ENCODE peak calls at places on chromosomes 6 and 20, in eight cellular contexts. One of them, this sample, is unnamed.

GRCh38 chr20:55597526-55597925 is 407.8 kb downstream of the CBLN4 start:
- DNase-seq in GM23248: no peak
- DNase-seq in cardiac muscle cell: no peak
- DNase-seq in IMR-90: no peak
- DNase-seq in colonic mucosa: no peak
- DNase-seq in fibroblast of lung: no peak
- DNase-seq in ovary: no peak
- DNase-seq in K562: no peak
- DNase-seq in this sample: no peak

GRCh38 chr6:108581237-108581931 is 20.7 kb downstream of the FOXO3 start:
- DNase-seq in GM23248: peak; percentile 77
- DNase-seq in cardiac muscle cell: peak; percentile 97
- DNase-seq in IMR-90: peak; percentile 84
- DNase-seq in colonic mucosa: peak; percentile 43
- DNase-seq in fibroblast of lung: peak; percentile 91
- DNase-seq in ovary: peak; percentile 78
- DNase-seq in K562: peak; percentile 44
- DNase-seq in this sample: no peak

GRCh38 chr6:169689247-169689646 is 12.6 kb downstream of the WDR27 start:
- DNase-seq in GM23248: peak; percentile 71
- DNase-seq in cardiac muscle cell: peak; percentile 84
- DNase-seq in IMR-90: peak; percentile 88
- DNase-seq in colonic mucosa: no peak
- DNase-seq in fibroblast of lung: peak; percentile 95
- DNase-seq in ovary: no peak
- DNase-seq in K562: no peak
- DNase-seq in this sample: no peak

GRCh38 chr6:24436979-24437378 is 34.2 kb downstream of the MRS2 start:
- DNase-seq in GM23248: no peak
- DNase-seq in cardiac muscle cell: no peak
- DNase-seq in IMR-90: no peak
- DNase-seq in colonic mucosa: no peak
- DNase-seq in fibroblast of lung: no peak
- DNase-seq in ovary: no peak
- DNase-seq in K562: no peak
- DNase-seq in this sample: no peak

GRCh38 chr6:51112731-51113130 is 294.1 kb downstream of the TFAP2B start:
- DNase-seq in GM23248: no peak
- DNase-seq in cardiac muscle cell: no peak
- DNase-seq in IMR-90: no peak
- DNase-seq in colonic mucosa: no peak
- DNase-seq in fibroblast of lung: no peak
- DNase-seq in ovary: no peak
- DNase-seq in K562: no peak
- DNase-seq in this sample: no peak

GRCh38 chr20:15069355-15069754 is 731.9 kb upstream of the FLRT3 start:
- DNase-seq in GM23248: no peak
- DNase-seq in cardiac muscle cell: no peak
- DNase-seq in IMR-90: no peak
- DNase-seq in colonic mucosa: no peak
- DNase-seq in fibroblast of lung: no peak
- DNase-seq in ovary: no peak
- DNase-seq in K562: no peak
- DNase-seq in this sample: no peak

GRCh38 chr6:70363741-70364493 is 49.4 kb upstream of the FAM135A start:
- DNase-seq in GM23248: no peak
- DNase-seq in cardiac muscle cell: no peak
- DNase-seq in IMR-90: no peak
- DNase-seq in colonic mucosa: no peak
- DNase-seq in fibroblast of lung: no peak
- DNase-seq in ovary: no peak
- DNase-seq in K562: no peak
- DNase-seq in this sample: no peak

GRCh38 chr6:159044899-159045727 is at the start of gene TAGAP:
- DNase-seq in GM23248: peak; percentile 57
- DNase-seq in cardiac muscle cell: no peak
- DNase-seq in IMR-90: peak; percentile 2
- DNase-seq in colonic mucosa: peak; percentile 72
- DNase-seq in fibroblast of lung: no peak
- DNase-seq in ovary: peak; percentile 58
- DNase-seq in K562: no peak
- DNase-seq in this sample: peak; percentile 79

GRCh38 chr20:32685541-32686529 is 12.1 kb upstream of the C20orf203 start:
- DNase-seq in GM23248: peak; percentile 94
- DNase-seq in cardiac muscle cell: peak; percentile 85
- DNase-seq in IMR-90: peak; percentile 93
- DNase-seq in colonic mucosa: no peak
- DNase-seq in fibroblast of lung: peak; percentile 87
- DNase-seq in ovary: no peak
- DNase-seq in K562: peak; percentile 71
- DNase-seq in this sample: no peak

GRCh38 chr6:130946076-130946475 is 117.0 kb downstream of the EPB41L2 start:
- DNase-seq in GM23248: peak; percentile 36
- DNase-seq in cardiac muscle cell: peak; percentile 53
- DNase-seq in IMR-90: peak; percentile 44
- DNase-seq in colonic mucosa: no peak
- DNase-seq in fibroblast of lung: peak; percentile 70
- DNase-seq in ovary: no peak
- DNase-seq in K562: no peak
- DNase-seq in this sample: no peak

GRCh38 chr6:143337201-143337949 is 113.1 kb downstream of the ADAT2 start:
- DNase-seq in GM23248: no peak
- DNase-seq in cardiac muscle cell: peak; percentile 32
- DNase-seq in IMR-90: peak; percentile 8
- DNase-seq in colonic mucosa: peak; percentile 55
- DNase-seq in fibroblast of lung: no peak
- DNase-seq in ovary: no peak
- DNase-seq in K562: peak; percentile 78
- DNase-seq in this sample: no peak

GRCh38 chr6:22467645-22468044 is 101.7 kb upstream of the HDGFL1 start:
- DNase-seq in GM23248: no peak
- DNase-seq in cardiac muscle cell: no peak
- DNase-seq in IMR-90: no peak
- DNase-seq in colonic mucosa: no peak
- DNase-seq in fibroblast of lung: no peak
- DNase-seq in ovary: no peak
- DNase-seq in K562: no peak
- DNase-seq in this sample: no peak

GRCh38 chr20:51095755-51096509 is 73.0 kb upstream of the KCNG1 start:
- DNase-seq in GM23248: no peak
- DNase-seq in cardiac muscle cell: no peak
- DNase-seq in IMR-90: no peak
- DNase-seq in colonic mucosa: no peak
- DNase-seq in fibroblast of lung: peak; percentile 13
- DNase-seq in ovary: no peak
- DNase-seq in K562: peak; percentile 13
- DNase-seq in this sample: no peak

GRCh38 chr20:31663838-31664695 is 26.4 kb downstream of the COX4I2 start:
- DNase-seq in GM23248: no peak
- DNase-seq in cardiac muscle cell: no peak
- DNase-seq in IMR-90: no peak
- DNase-seq in colonic mucosa: peak; percentile 77
- DNase-seq in fibroblast of lung: no peak
- DNase-seq in ovary: no peak
- DNase-seq in K562: peak; percentile 38
- DNase-seq in this sample: no peak

GRCh38 chr6:126312013-126312665 is 27.8 kb upstream of the CENPW start:
- DNase-seq in GM23248: peak; percentile 16
- DNase-seq in cardiac muscle cell: peak; percentile 13
- DNase-seq in IMR-90: no peak
- DNase-seq in colonic mucosa: no peak
- DNase-seq in fibroblast of lung: peak; percentile 1
- DNase-seq in ovary: no peak
- DNase-seq in K562: peak; percentile 32
- DNase-seq in this sample: no peak

GRCh38 chr6:139291813-139292619 is at the start of gene TXLNB:
- DNase-seq in GM23248: peak; percentile 86
- DNase-seq in cardiac muscle cell: peak; percentile 93
- DNase-seq in IMR-90: peak; percentile 87
- DNase-seq in colonic mucosa: peak; percentile 65
- DNase-seq in fibroblast of lung: peak; percentile 88
- DNase-seq in ovary: peak; percentile 82
- DNase-seq in K562: no peak
- DNase-seq in this sample: peak; percentile 90

GRCh38 chr6:121730616-121731015 is 295.2 kb downstream of the GJA1 start:
- DNase-seq in GM23248: no peak
- DNase-seq in cardiac muscle cell: no peak
- DNase-seq in IMR-90: no peak
- DNase-seq in colonic mucosa: no peak
- DNase-seq in fibroblast of lung: no peak
- DNase-seq in ovary: no peak
- DNase-seq in K562: no peak
- DNase-seq in this sample: no peak
- H3K36me3 ChIP-seq in GM23248: no peaks in the 10 kb centered on the region
- H3K36me3 ChIP-seq in cardiac muscle cell: no peaks in the 10 kb centered on the region
- H3K36me3 ChIP-seq in IMR-90: no peaks in the 10 kb centered on the region
- H3K36me3 ChIP-seq in colonic mucosa: no peaks in the 10 kb centered on the region
- H3K36me3 ChIP-seq in fibroblast of lung: no peaks in the 10 kb centered on the region
- H3K36me3 ChIP-seq in ovary: no peaks in the 10 kb centered on the region
- H3K36me3 ChIP-seq in K562: no peaks in the 10 kb centered on the region
- H3K36me3 ChIP-seq in this sample: no peaks in the 10 kb centered on the region

DNA sequence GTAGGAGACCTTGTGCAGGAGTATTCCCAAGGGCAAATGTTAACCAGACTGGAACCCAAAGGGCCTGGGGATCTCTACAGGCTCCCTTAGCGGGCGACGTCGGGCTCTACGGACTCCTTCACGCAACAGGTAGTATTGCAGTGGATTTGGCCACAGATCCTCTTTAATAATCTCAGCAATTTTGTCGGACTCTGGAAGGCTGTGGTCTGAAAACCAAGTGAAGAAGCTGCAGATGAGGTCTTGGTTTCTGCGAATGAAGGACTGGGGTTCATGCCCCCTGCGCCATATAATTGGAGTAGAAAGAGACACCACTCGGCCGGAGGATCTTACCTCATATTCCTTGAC is 1.3 kb downstream of the TSPYL1 start:
- DNase-seq in GM23248: no peak
- DNase-seq in cardiac muscle cell: no peak
- DNase-seq in IMR-90: no peak
- DNase-seq in colonic mucosa: peak; percentile 20
- DNase-seq in fibroblast of lung: no peak
- DNase-seq in ovary: no peak
- DNase-seq in K562: peak; percentile 22
- DNase-seq in this sample: no peak
- H3K4me1 ChIP-seq in GM23248: peaks cover 47% of the 10 kb centered on the region
- H3K4me1 ChIP-seq in cardiac muscle cell: peaks cover 30% of the 10 kb centered on the region
- H3K4me1 ChIP-seq in IMR-90: peaks cover 6% of the 10 kb centered on the region
- H3K4me1 ChIP-seq in colonic mucosa: peaks cover 7% of the 10 kb centered on the region
- H3K4me1 ChIP-seq in fibroblast of lung: peaks cover 6% of the 10 kb centered on the region
- H3K4me1 ChIP-seq in ovary: peaks cover 8% of the 10 kb centered on the region
- H3K4me1 ChIP-seq in K562: peaks cover 20% of the 10 kb centered on the region
- H3K4me1 ChIP-seq in this sample: peaks cover 62% of the 10 kb centered on the region

GRCh38 chr20:1225263-1225728 is 548 bp upstream of the RAD21L1 start:
- DNase-seq in GM23248: no peak
- DNase-seq in cardiac muscle cell: no peak
- DNase-seq in IMR-90: no peak
- DNase-seq in colonic mucosa: no peak
- DNase-seq in fibroblast of lung: no peak
- DNase-seq in ovary: no peak
- DNase-seq in K562: no peak
- DNase-seq in this sample: no peak
- H3K4me3 ChIP-seq in GM23248: peak overlapping the region; percentile 58
- H3K4me3 ChIP-seq in cardiac muscle cell: peak overlapping the region; percentile 26
- H3K4me3 ChIP-seq in IMR-90: peak overlapping the region; percentile 86
- H3K4me3 ChIP-seq in colonic mucosa: peak overlapping the region; percentile 25
- H3K4me3 ChIP-seq in fibroblast of lung: peak overlapping the region; percentile 23
- H3K4me3 ChIP-seq in ovary: peak overlapping the region; percentile 29
- H3K4me3 ChIP-seq in K562: peak overlapping the region; percentile 42
- H3K4me3 ChIP-seq in this sample: no peak overlapping the region

DNA sequence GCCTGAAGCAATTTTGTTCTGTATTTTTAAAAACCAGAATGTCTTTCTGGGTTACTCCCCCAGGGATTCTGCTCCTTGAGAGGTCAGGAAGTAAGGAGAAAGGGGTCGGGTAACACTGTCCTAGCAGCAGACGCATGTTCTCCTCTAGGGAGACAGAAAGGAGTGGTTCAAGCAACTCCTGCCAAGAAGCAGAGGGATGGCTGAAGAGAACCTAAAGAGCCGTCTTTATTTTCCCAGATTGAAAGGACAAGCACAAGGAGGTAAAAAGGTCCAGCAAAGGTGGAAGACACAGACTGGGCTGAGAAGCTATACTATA is 58.1 kb upstream of the SLC4A11 start:
- DNase-seq in GM23248: no peak
- DNase-seq in cardiac muscle cell: no peak
- DNase-seq in IMR-90: no peak
- DNase-seq in colonic mucosa: no peak
- DNase-seq in fibroblast of lung: no peak
- DNase-seq in ovary: no peak
- DNase-seq in K562: no peak
- DNase-seq in this sample: no peak
- H3K36me3 ChIP-seq in GM23248: peaks cover 40% of the 10 kb centered on the region
- H3K36me3 ChIP-seq in cardiac muscle cell: peaks cover 27% of the 10 kb centered on the region
- H3K36me3 ChIP-seq in IMR-90: peaks cover 35% of the 10 kb centered on the region
- H3K36me3 ChIP-seq in colonic mucosa: no peaks in the 10 kb centered on the region
- H3K36me3 ChIP-seq in fibroblast of lung: peaks cover 10% of the 10 kb centered on the region
- H3K36me3 ChIP-seq in ovary: no peaks in the 10 kb centered on the region
- H3K36me3 ChIP-seq in K562: peaks cover 2% of the 10 kb centered on the region
- H3K36me3 ChIP-seq in this sample: no peaks in the 10 kb centered on the region

GRCh38 chr6:157834549-157834948 is 11.5 kb downstream of the SNX9 start:
- DNase-seq in GM23248: no peak
- DNase-seq in cardiac muscle cell: no peak
- DNase-seq in IMR-90: no peak
- DNase-seq in colonic mucosa: no peak
- DNase-seq in fibroblast of lung: no peak
- DNase-seq in ovary: no peak
- DNase-seq in K562: no peak
- DNase-seq in this sample: no peak
- H3K4me1 ChIP-seq in GM23248: peaks cover 57% of the 10 kb centered on the region
- H3K4me1 ChIP-seq in cardiac muscle cell: peaks cover 4% of the 10 kb centered on the region
- H3K4me1 ChIP-seq in IMR-90: peaks cover 12% of the 10 kb centered on the region
- H3K4me1 ChIP-seq in colonic mucosa: no peaks in the 10 kb centered on the region
- H3K4me1 ChIP-seq in fibroblast of lung: peaks cover 22% of the 10 kb centered on the region
- H3K4me1 ChIP-seq in ovary: peaks cover 11% of the 10 kb centered on the region
- H3K4me1 ChIP-seq in K562: peaks cover 15% of the 10 kb centered on the region
- H3K4me1 ChIP-seq in this sample: peaks cover 48% of the 10 kb centered on the region